ENCODE peak calls at places on chromosomes 3 and 15, in five cellular contexts. Z, E, U, B and A are unnamed samples.

GRCh38 chr3:124847863-124848262 is 39.3 kb downstream of the ITGB5 start:
- DNase-seq in B (no peak), U (no peak), Z (no peak), E (no peak), A (no peak)

GRCh38 chr3:191492601-191493000 is 31.6 kb downstream of the PYDC2 start:
- DNase-seq in U (no peak), B (no peak), Z (no peak), E (no peak), A (no peak)

GRCh38 chr3:32430900-32431299 is 39.2 kb downstream of the CMTM7 start:
- DNase-seq in B (no peak), Z (no peak), U (no peak), E (no peak), A (no peak)

GRCh38 chr3:79167651-79168416 is 600.0 kb downstream of the ROBO1 start:
- DNase-seq in Z (no peak), B (peak), E (no peak), U (no peak), A (no peak)

GRCh38 chr3:190261740-190262139 is 60.5 kb downstream of the CLDN1 start:
- DNase-seq in B (peak), Z (no peak), U (no peak), E (no peak), A (no peak)

GRCh38 chr3:57100046-57100695 is 39.7 kb downstream of the SPATA12 start:
- DNase-seq in U (peak), B (no peak), Z (peak), E (peak), A (peak)

GRCh38 chr3:66397745-66398144 is 103.1 kb downstream of the LRIG1 start:
- DNase-seq in B (no peak), E (no peak), U (no peak), Z (no peak), A (no peak)

GRCh38 chr15:77312523-77312922 is 107.4 kb downstream of the PEAK1 start:
- DNase-seq in E (no peak), U (no peak), B (no peak), Z (no peak), A (no peak)

GRCh38 chr3:42505849-42506410 is 3.5 kb downstream of the VIPR1 start:
- DNase-seq in B (no peak), E (no peak), U (no peak), Z (no peak), A (no peak)

GRCh38 chr3:27596920-27597319 is 112.7 kb upstream of the SLC4A7 start:
- DNase-seq in B (no peak), E (no peak), Z (no peak), U (no peak), A (no peak)

GRCh38 chr3:120730576-120731542 is 11.5 kb downstream of the RABL3 start:
- DNase-seq in E (no peak), Z (no peak), B (no peak), U (no peak), A (no peak)

GRCh38 chr3:161851941-161852566 is 355.4 kb downstream of the OTOL1 start:
- DNase-seq in E (no peak), B (no peak), U (peak), Z (no peak), A (peak)

GRCh38 chr3:128279594-128279880 is 126.3 kb downstream of the EEFSEC start:
- DNase-seq in E (no peak), Z (no peak), U (no peak), B (no peak), A (no peak)

GRCh38 chr15:79769081-79769481 is 127.7 kb downstream of the MTHFS start:
- DNase-seq in Z (no peak), B (no peak), E (no peak), U (no peak), A (no peak)

GRCh38 chr15:64524778-64525177 is 64.4 kb downstream of the ZNF609 start:
- DNase-seq in B (no peak), Z (no peak), U (no peak), E (no peak), A (no peak)

GRCh38 chr3:52428151-52429005 is 16.5 kb downstream of the SEMA3G start:
- DNase-seq in E (no peak), Z (no peak), U (no peak), B (no peak), A (peak)

GRCh38 chr15:64157599-64158125 is 5.2 kb downstream of the PPIB start:
- DNase-seq in U (no peak), Z (no peak), E (no peak), B (no peak), A (no peak)

GRCh38 chr15:65332662-65333440 is 28.4 kb downstream of the RNU5B-1 start:
- DNase-seq in Z (no peak), E (no peak), B (no peak), U (no peak), A (no peak)

GRCh38 chr3:100802126-100802525 is 92.8 kb downstream of the TFG start:
- DNase-seq in B (no peak), Z (no peak), U (no peak), E (no peak), A (no peak)

GRCh38 chr3:101183151-101183550 is 137.2 kb downstream of the IMPG2 start:
- DNase-seq in Z (no peak), E (no peak), B (no peak), U (peak), A (no peak)

GRCh38 chr3:45640724-45641361 is 46.3 kb downstream of the LIMD1 start:
- DNase-seq in U (peak), Z (no peak), E (no peak), B (no peak), A (no peak)

GRCh38 chr3:134646086-134646485 is 4.7 kb downstream of the KY start:
- DNase-seq in E (no peak), Z (no peak), U (no peak), B (no peak), A (no peak)

GRCh38 chr3:172370434-172370833 is 77.8 kb downstream of the GHSR start:
- DNase-seq in E (no peak), B (no peak), Z (no peak), U (no peak), A (no peak)

GRCh38 chr3:12440927-12441326 is 43.4 kb upstream of the TSEN2 start:
- DNase-seq in B (no peak), E (no peak), U (peak), Z (no peak), A (no peak)

GRCh38 chr3:113104746-113105479 is 106.4 kb upstream of the BOC start:
- DNase-seq in Z (no peak), B (no peak), U (peak), E (no peak), A (no peak)

GRCh38 chr15:30859091-30859874 is 44.4 kb upstream of the FAN1 start:
- DNase-seq in U (peak), Z (no peak), E (no peak), B (no peak), A (no peak)

GRCh38 chr15:86540840-86541467 is 461.3 kb downstream of the AGBL1 start:
- DNase-seq in U (no peak), E (no peak), Z (no peak), B (no peak), A (no peak)

GRCh38 chr3:48826451-48826850 is 21.2 kb downstream of the PRKAR2A start:
- DNase-seq in U (no peak), B (no peak), Z (no peak), E (no peak), A (no peak)

GRCh38 chr3:65200312-65200711 is 512.5 kb upstream of the ADAMTS9 start:
- DNase-seq in Z (no peak), E (no peak), B (no peak), U (no peak), A (no peak)

GRCh38 chr3:16311960-16312451 is 47.0 kb downstream of the OXNAD1 start:
- DNase-seq in U (peak), B (no peak), E (no peak), Z (peak), A (peak)